ENCODE peak calls at places on chromosomes 13 and 19, in ten cellular contexts. N is C1 segment of cervical spinal cord, L is lower leg skin, U is BE2C, J is ELF-1, W is Daoy, Z is NB4, E is AG10803, A is heart right ventricle, I is pulmonary artery endothelial cell. D is an unnamed sample.

GRCh38 chr19:18717601-18718000 is 34.1 kb downstream of the CRTC1 start:
- DNase-seq in N (no peak), L (no peak), U (peak), J (no peak), W (no peak), Z (no peak), E (no peak), A (no peak), I (no peak), D (no peak)

GRCh38 chr19:13842294-13843103 is 34.4 kb upstream of the NANOS3 start:
- DNase-seq in N (peak), L (peak), U (peak), J (peak), W (peak), Z (peak), E (peak), A (peak), I (no peak), D (peak)

GRCh38 chr13:78709028-78709427 is 50.1 kb upstream of the OBI1 start:
- DNase-seq in N (no peak), L (no peak), U (no peak), J (no peak), W (peak), Z (no peak), E (no peak), A (no peak), I (no peak), D (no peak)

GRCh38 chr13:39250440-39250839 is 212.2 kb downstream of the NHLRC3 start:
- DNase-seq in N (no peak), L (no peak), U (no peak), J (peak), W (no peak), Z (no peak), E (no peak), A (no peak), I (no peak), D (no peak)

GRCh38 chr19:44753932-44754742 is 5.6 kb downstream of the BCL3 start:
- DNase-seq in N (peak), L (peak), U (peak), J (peak), W (peak), Z (peak), E (peak), A (peak), I (no peak), D (peak)

GRCh38 chr19:31350033-31350692 is 927 bp upstream of the TSHZ3 start:
- DNase-seq in N (peak), L (no peak), U (no peak), J (no peak), W (peak), Z (no peak), E (peak), A (peak), I (no peak), D (no peak)

GRCh38 chr19:50719566-50719965 is at the start of gene SHANK1:
- DNase-seq in N (no peak), L (no peak), U (no peak), J (no peak), W (no peak), Z (peak), E (peak), A (no peak), I (no peak), D (no peak)

GRCh38 chr19:50568321-50569022 is at the start of gene LRRC4B:
- DNase-seq in N (peak), L (no peak), U (no peak), J (no peak), W (peak), Z (no peak), E (no peak), A (no peak), I (no peak), D (no peak)

GRCh38 chr13:100490692-100491091 is 97.9 kb downstream of the GGACT start:
- DNase-seq in N (no peak), L (no peak), U (no peak), J (peak), W (no peak), Z (peak), E (no peak), A (no peak), I (no peak), D (no peak)

GRCh38 chr19:42062381-42062780 is 7.6 kb downstream of the GRIK5 start:
- DNase-seq in N (no peak), L (no peak), U (no peak), J (no peak), W (no peak), Z (no peak), E (no peak), A (no peak), I (no peak), D (no peak)

GRCh38 chr19:861099-861755 is 1.8 kb downstream of the CFD start:
- DNase-seq in N (no peak), L (no peak), U (no peak), J (no peak), W (no peak), Z (no peak), E (no peak), A (no peak), I (no peak), D (no peak)